ENCODE peak calls at places on chromosome X, in seven cellular contexts. C is IMR-90, O is MM.1S, S is mucosa of descending colon, J is GM23338, U is body of pancreas, L is cardiac muscle cell. M is an unnamed sample.

GRCh38 chrX:135213200-135213844 is 38.5 kb upstream of the ETDA start:
- DNase-seq in U (no peak), S (no peak), J (no peak), L (no peak), O (no peak), C (no peak), M (no peak)

GRCh38 chrX:70774223-70774622 is 134.3 kb downstream of the TEX11 start:
- DNase-seq in U (no peak), S (no peak), L (no peak), O (no peak), C (no peak), J (no peak), M (no peak)

GRCh38 chrX:129572422-129572821 is 32.4 kb downstream of the OCRL start:
- DNase-seq in U (no peak), O (no peak), S (no peak), C (no peak), L (peak), J (no peak), M (no peak)

GRCh38 chrX:36898301-36898700 is 109.9 kb upstream of the FAM47C start:
- DNase-seq in U (no peak), C (peak), O (no peak), S (no peak), L (no peak), J (peak), M (no peak)

GRCh38 chrX:111869639-111870034 is 6.3 kb upstream of the TRPC5OS start:
- DNase-seq in O (peak), C (peak), U (peak), S (peak), J (peak), L (peak), M (no peak)

GRCh38 chrX:133880032-133880443 is 105.4 kb downstream of the GPC3 start:
- DNase-seq in U (no peak), J (no peak), O (peak), C (no peak), S (no peak), L (no peak), M (no peak)

GRCh38 chrX:16585486-16586370 is 64.2 kb upstream of the S100G start:
- DNase-seq in O (no peak), J (no peak), L (no peak), S (no peak), U (no peak), C (no peak), M (no peak)

GRCh38 chrX:43349363-43349762 is 306.7 kb upstream of the MAOA start:
- DNase-seq in O (peak), U (peak), C (peak), S (peak), L (peak), J (peak), M (peak)

GRCh38 chrX:77788050-77788449 is 2.0 kb upstream of the ATRX start:
- DNase-seq in S (peak), U (no peak), L (no peak), J (peak), O (no peak), C (peak), M (no peak)

GRCh38 chrX:139930923-139931645 is 1.8 kb downstream of the ATP11C start:
- DNase-seq in L (peak), S (peak), U (peak), J (peak), C (no peak), O (peak), M (no peak)

GRCh38 chrX:123525131-123525725 is 207.6 kb downstream of the THOC2 start:
- DNase-seq in U (no peak), C (no peak), S (no peak), J (no peak), L (no peak), O (no peak), M (no peak)

GRCh38 chrX:16914058-16914457 is 32.4 kb upstream of the REPS2 start:
- DNase-seq in C (no peak), L (peak), S (no peak), J (no peak), U (no peak), O (no peak), M (no peak)

GRCh38 chrX:139739138-139739537 is 31.2 kb upstream of the MCF2 start:
- DNase-seq in L (peak), U (no peak), S (no peak), C (peak), J (no peak), O (peak), M (no peak)

GRCh38 chrX:72128881-72129280 is 2.8 kb downstream of the RTL5 start:
- DNase-seq in C (no peak), J (peak), O (no peak), L (peak), U (no peak), S (no peak), M (no peak)

GRCh38 chrX:139725720-139726119 is 17.8 kb upstream of the MCF2 start:
- DNase-seq in L (no peak), S (no peak), O (peak), J (no peak), C (no peak), U (no peak), M (no peak)

GRCh38 chrX:39058724-39059123 is 257.5 kb downstream of the MID1IP1 start:
- DNase-seq in C (no peak), L (no peak), U (no peak), S (no peak), O (no peak), J (no peak), M (no peak)

GRCh38 chrX:69032601-69033000 is 132.7 kb downstream of the PJA1 start:
- DNase-seq in O (no peak), S (no peak), C (peak), L (no peak), U (no peak), J (no peak), M (no peak)

GRCh38 chrX:107686792-107687191 is 58.5 kb downstream of the PRPS1 start:
- DNase-seq in S (no peak), O (no peak), U (no peak), L (peak), J (no peak), C (peak), M (no peak)

GRCh38 chrX:86171366-86171765 is 23.1 kb downstream of the DACH2 start:
- DNase-seq in C (peak), U (peak), L (peak), S (peak), J (peak), O (peak), M (no peak)

GRCh38 chrX:67720344-67720743 is 176.5 kb downstream of the AR start:
- DNase-seq in L (peak), C (no peak), O (no peak), U (no peak), S (no peak), J (no peak), M (no peak)

GRCh38 chrX:149286940-149287349 is 218.2 kb downstream of the IDS start:
- DNase-seq in L (peak), U (peak), J (peak), S (peak), C (peak), O (peak), M (no peak)

GRCh38 chrX:43166874-43167273 is 388.9 kb upstream of the PPP1R2C start:
- DNase-seq in L (no peak), O (no peak), U (no peak), C (no peak), S (no peak), J (no peak), M (peak)

GRCh38 chrX:71910526-71911022 is at the start of gene NHSL2:
- DNase-seq in J (peak), L (peak), U (peak), O (peak), C (peak), S (no peak), M (no peak)

GRCh38 chrX:103831342-103831802 is 685 bp downstream of the RAB9B start:
- DNase-seq in O (no peak), U (peak), S (peak), C (no peak), J (peak), L (no peak), M (no peak)

GRCh38 chrX:143633530-143634372 is 2.1 kb downstream of the SLITRK4 start:
- DNase-seq in U (peak), J (peak), C (no peak), S (no peak), L (peak), O (no peak), M (no peak)

GRCh38 chrX:154028502-154029184 is 8.9 kb upstream of the IRAK1 start:
- DNase-seq in S (peak), J (no peak), O (no peak), U (no peak), C (no peak), L (no peak), M (no peak)

GRCh38 chrX:80335062-80335830 is 85.0 kb upstream of the TENT5D start:
- DNase-seq in S (peak), C (no peak), J (peak), O (no peak), U (peak), L (peak), M (no peak)
- H3K4me3 ChIP-seq in S (no peak), C (no peak), J (peak), O (no peak), U (no peak), L (peak), M (no peak)

DNA sequence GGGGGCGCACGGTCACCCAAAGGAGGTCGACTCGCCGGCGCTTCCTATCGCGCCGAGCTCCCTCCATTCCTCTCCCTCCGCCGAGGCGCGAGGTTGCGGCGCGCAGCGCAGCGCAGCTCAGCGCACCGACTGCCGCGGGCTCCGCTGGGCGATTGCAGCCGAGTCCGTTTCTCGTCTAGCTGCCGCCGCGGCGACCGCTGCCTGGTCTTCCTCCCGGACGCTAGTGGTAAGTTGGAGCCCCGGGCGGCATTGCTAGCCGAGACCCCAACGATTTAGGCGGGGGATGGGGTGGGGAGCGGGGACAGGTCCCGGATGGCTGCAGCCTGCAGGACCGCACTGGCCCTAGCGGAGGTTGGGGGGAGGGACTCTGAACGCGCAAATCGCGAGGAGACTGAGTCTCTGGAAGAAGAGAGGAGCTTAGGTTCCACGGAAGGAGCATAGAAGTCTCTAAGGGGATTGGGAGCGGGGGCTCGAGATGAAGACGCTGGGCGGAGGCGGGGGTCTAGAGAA is 603 bp downstream of the HTR2C start:
- DNase-seq in C (no peak), S (no peak), U (no peak), O (no peak), L (peak), J (peak), M (no peak)
- H3K4me3 ChIP-seq in C (no peak), S (no peak), U (no peak), O (no peak), L (peak), J (peak), M (no peak)

GRCh38 chrX:155334486-155335316 is at the start of gene CLIC2:
- DNase-seq in S (peak), U (peak), C (peak), L (peak), J (no peak), O (peak), M (peak)
- H3K4me3 ChIP-seq in S (no peak), U (no peak), C (no peak), L (no peak), J (no peak), O (peak), M (no peak)

DNA sequence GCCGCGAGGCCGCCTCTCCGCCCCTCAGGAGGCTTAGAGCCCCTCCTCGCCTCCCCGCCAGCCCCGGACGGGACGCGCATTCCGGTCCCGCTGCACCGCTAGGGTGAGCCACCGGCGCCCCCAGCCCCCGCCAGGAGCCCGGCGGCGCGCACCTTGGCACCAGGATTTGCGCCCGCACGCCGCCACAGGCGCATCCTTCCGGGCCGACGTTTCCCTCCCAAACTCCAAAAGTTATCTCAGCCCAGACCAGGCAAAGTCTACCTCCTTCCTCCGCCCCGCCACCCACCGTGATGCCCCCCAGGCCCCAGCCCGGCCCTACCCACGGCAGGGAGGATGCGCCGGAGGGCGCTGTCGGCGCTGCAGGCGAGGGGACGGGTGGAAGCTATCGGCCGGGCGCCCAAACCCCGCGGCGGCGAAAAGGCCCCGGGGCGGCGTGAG is 538 bp downstream of the SCML2 start:
- DNase-seq in J (peak), O (peak), S (peak), L (no peak), U (peak), C (no peak), M (no peak)
- H3K4me3 ChIP-seq in J (peak), O (peak), S (peak), L (peak), U (peak), C (peak), M (peak)

GRCh38 chrX:2819345-2820130 is 9.2 kb upstream of the GYG2 start:
- DNase-seq in J (no peak), S (peak), L (peak), C (peak), O (no peak), U (peak), M (no peak)

GRCh38 chrX:2820131-2820771 is 8.5 kb upstream of the GYG2 start:
- DNase-seq in L (no peak), S (no peak), O (no peak), U (no peak), J (no peak), C (no peak), M (no peak)

GRCh38 chrX:2811271-2811670 is 17.5 kb upstream of the GYG2 start:
- DNase-seq in C (no peak), U (no peak), J (no peak), S (no peak), L (no peak), O (no peak), M (no peak)

DNA sequence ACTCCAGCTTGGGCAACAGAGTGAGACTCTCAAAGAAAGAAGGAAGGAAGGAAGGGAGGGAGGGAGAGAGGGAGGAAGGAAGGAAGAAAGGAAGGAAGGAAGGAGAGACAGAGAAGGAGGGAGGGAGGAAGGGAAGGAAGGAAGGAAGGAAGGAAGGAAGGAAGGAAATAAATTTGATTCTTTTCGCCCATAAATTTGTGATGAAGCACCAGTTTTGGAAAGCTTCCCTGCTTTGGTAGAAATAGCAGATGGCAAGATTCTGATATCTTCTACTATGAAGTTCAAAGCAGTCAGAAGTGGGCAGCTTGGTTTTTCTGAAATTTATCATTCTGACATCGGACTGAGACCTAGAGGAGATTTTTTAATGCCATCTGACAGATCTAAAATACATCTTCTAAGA is 11.7 kb upstream of the GYG2 start:
- DNase-seq in O (no peak), U (no peak), S (no peak), L (no peak), J (no peak), C (no peak), M (no peak)
- H3K4me3 ChIP-seq in O (no peak), U (no peak), S (no peak), L (no peak), J (no peak), C (no peak), M (no peak)

DNA sequence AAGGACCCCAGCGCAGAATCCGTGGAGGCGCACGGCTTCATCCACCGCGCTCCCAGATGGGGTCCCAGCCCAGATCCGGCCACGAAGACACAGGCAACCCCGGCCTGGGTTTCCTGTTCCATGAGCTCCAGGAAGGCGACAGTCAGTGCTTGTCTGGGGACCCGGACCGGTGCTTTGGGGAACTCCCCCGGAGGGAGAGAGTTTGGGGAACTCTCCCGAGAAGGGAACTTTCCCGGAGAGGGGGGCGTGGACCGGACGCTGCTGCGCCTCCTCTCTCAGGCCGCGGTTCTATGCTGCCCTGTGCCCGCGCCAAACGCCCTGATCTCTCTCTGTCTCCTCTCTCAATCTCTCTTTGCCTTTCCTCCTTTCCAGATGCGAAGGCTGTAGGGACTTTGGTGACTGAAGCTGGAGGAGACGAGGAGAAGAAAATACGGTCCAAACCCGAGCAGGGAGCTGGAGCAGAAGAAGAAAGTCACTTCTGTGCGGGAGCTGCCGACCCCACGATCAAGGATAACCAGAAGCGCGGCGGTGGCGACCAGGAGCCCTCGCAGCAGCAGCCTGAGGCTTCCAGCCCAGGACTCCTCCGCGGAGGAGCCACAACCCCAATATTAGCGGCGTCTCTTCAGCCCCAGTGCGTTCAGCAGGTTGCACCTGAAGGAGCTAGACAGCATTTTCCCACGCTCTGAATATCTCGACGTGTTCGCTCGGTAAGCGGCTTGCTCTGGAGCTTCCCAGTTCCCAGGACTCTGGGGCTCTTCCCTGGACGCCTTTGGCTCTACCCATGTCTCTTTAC is 47.6 kb upstream of the NKAP start:
- DNase-seq in C (no peak), O (no peak), J (peak), S (no peak), L (no peak), U (peak), M (no peak)
- H3K4me3 ChIP-seq in C (no peak), O (peak), J (peak), S (no peak), L (peak), U (peak), M (no peak)

DNA sequence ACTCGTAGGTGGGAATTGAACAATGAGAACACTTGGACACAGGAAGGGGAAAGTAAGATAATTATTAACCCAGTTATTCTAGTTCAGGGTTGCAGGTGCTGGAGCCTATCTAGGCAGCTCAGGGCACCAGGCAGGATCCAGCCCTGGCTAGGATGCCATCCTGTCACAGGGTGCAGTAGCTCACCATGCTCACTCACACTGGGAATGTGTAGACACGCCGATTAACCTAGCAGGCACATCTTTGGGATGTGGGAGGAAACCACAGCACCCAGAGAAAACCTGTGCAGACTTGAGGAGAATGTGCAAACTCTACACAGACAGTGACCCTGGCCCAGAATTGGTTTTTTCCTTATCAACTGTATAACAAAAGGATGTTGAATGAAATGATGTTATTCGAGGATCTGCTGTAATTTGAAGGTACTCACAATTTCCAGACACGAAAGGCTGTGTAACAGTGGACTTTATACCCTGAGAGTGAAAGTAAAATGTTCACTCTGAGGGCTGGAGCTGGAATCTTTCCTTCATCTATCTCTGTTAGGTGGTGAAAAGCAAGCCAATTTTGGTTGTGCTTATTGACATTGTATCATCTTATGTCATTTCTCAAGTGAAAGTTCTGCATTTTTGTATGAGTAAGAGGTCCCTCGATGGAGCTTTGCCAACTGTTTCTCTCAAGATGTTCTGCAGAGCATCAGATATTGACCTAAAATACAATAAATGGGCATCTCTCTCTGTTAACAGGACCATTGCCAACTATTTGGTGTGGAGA is 78.8 kb downstream of the PHEX start:
- DNase-seq in J (no peak), C (peak), U (peak), L (no peak), O (no peak), S (no peak), M (no peak)
- H3K4me3 ChIP-seq in J (no peak), C (no peak), U (no peak), L (no peak), O (no peak), S (no peak), M (no peak)

DNA sequence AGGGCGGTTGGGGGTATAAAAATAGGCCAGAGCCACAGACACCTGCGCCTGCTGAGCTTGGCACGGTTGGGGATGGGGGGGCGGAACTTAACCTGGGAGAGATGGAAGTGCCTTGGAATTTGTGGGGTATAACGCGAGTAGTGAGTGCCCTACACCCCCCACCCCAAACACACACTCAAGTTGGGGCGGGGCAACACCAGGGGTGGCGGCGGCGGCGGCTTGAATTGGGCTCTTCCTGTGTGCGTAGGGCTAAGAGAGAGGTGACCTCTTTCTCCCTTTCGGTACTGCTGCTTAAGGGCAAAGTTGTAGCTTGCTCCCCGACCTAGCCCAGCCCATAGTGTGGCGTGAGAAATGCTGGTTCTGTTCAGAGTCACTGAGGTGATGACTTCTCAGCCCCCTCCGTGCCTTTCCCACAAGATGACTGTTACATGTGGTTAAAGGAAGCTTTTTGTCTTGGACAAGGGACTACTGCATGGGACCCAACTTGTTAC is 839 bp downstream of the STK26 start:
- DNase-seq in O (peak), L (no peak), U (no peak), J (peak), S (peak), C (no peak), M (no peak)
- H3K4me3 ChIP-seq in O (peak), L (peak), U (peak), J (peak), S (peak), C (no peak), M (peak)

GRCh38 chrX:12986164-12986779 is 11.4 kb downstream of the TMSB4X start:
- DNase-seq in U (no peak), O (no peak), C (no peak), L (no peak), S (no peak), J (no peak), M (no peak)
- H3K4me3 ChIP-seq in U (no peak), O (no peak), C (no peak), L (no peak), S (no peak), J (no peak), M (no peak)

M was measured in LNCaP clone FGC.